ENCODE peak calls at places on chromosome 22, in four cellular contexts. One of them, this sample, is unnamed.

GRCh38 chr22:18954941-18955571 is 19.0 kb upstream of the PRODH start:
- DNase-seq in A549: no peak
- DNase-seq in HepG2: no peak
- DNase-seq in K562: no peak
- DNase-seq in this sample: no peak

GRCh38 chr22:19355413-19356157 is 64.1 kb upstream of the CLTCL1 start:
- DNase-seq in A549: no peak
- DNase-seq in HepG2: no peak
- DNase-seq in K562: no peak
- DNase-seq in this sample: no peak

GRCh38 chr22:42717197-42717967 is 3.3 kb downstream of the A4GALT start:
- DNase-seq in A549: no peak
- DNase-seq in HepG2: no peak
- DNase-seq in K562: peak
- DNase-seq in this sample: peak

GRCh38 chr22:20506543-20507252 is 712 bp upstream of the MED15 start:
- DNase-seq in A549: no peak
- DNase-seq in HepG2: no peak
- DNase-seq in K562: no peak
- DNase-seq in this sample: no peak

GRCh38 chr22:19680911-19681862 is 33.1 kb upstream of the SEPTIN5 start:
- DNase-seq in A549: no peak
- DNase-seq in HepG2: no peak
- DNase-seq in K562: no peak
- DNase-seq in this sample: no peak

GRCh38 chr22:38935023-38935422 is 22.4 kb upstream of the APOBEC3A start:
- DNase-seq in A549: no peak
- DNase-seq in HepG2: no peak
- DNase-seq in K562: no peak
- DNase-seq in this sample: no peak

GRCh38 chr22:34850010-34850409 is 215.9 kb upstream of the ISX start:
- DNase-seq in A549: no peak
- DNase-seq in HepG2: no peak
- DNase-seq in K562: no peak
- DNase-seq in this sample: no peak

GRCh38 chr22:30565341-30565740 is 9.1 kb downstream of the GAL3ST1 start:
- DNase-seq in A549: no peak
- DNase-seq in HepG2: no peak
- DNase-seq in K562: no peak
- DNase-seq in this sample: no peak

GRCh38 chr22:32327596-32328171 is 30.0 kb upstream of the RFPL3 start:
- DNase-seq in A549: no peak
- DNase-seq in HepG2: no peak
- DNase-seq in K562: no peak
- DNase-seq in this sample: no peak

GRCh38 chr22:41517172-41518047 is 26.9 kb downstream of the POLR3H start:
- DNase-seq in A549: peak
- DNase-seq in HepG2: peak
- DNase-seq in K562: peak
- DNase-seq in this sample: peak

DNA sequence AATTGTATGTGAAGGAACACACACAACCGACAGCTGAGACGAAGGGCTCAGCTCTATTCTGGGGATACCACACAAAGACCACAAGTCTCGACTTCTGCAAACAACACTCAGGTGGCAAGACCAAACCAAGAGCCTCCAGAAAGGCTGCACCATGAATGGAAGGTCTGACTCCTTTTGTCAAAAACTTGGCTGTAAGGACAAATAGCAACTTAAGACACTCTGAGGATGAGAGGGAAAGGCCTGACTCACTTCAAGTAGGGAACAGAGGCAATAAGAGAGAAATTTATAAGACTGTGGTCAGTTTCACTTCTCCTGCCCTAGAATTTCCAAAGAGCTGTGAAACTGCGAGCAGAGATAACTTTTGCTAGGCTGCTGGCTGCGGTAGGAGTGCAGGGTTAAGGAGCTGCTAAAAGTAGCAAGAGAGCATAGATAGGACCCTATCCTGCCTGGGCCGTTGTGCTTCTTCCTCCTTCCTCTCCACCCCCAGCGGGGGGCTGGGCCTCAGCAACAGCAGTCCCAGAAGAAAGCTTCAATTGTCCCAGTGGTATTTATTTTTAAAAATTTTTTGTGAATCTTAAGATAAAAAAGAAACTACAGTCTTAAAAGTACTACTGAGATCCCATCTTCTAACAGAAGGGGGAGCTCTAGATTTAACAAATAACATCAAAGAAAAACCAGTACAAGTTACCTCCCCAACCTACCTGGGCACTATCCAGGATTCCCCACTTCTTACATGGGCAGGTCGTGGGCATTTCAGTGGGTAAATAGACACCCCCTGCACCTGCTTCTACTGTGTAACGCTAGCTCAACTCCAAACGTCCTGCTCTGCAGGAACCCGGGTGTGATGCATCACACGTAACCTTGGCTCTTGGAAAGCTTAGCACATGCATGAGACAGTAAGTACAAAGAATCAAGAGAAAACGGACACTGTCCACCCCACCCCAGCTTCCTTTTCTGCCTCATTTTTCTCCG is 66.4 kb downstream of the SGSM3 start:
- DNase-seq in A549: peak
- DNase-seq in HepG2: peak
- DNase-seq in K562: peak
- DNase-seq in this sample: no peak
- TF ChIP-seq NR3C1 in A549: no peak
- TF ChIP-seq NR3C1 in HepG2: no peak
- TF ChIP-seq NR3C1 in K562: no peak
- TF ChIP-seq NR3C1 in this sample: no peak

GRCh38 chr22:36027960-36028645 is 521 bp downstream of the RBFOX2 start:
- DNase-seq in A549: peak
- DNase-seq in HepG2: no peak
- DNase-seq in K562: no peak
- DNase-seq in this sample: peak
- TF ChIP-seq NR3C1 in A549: no peak
- TF ChIP-seq NR3C1 in HepG2: no peak
- TF ChIP-seq NR3C1 in K562: no peak
- TF ChIP-seq NR3C1 in this sample: no peak

DNA sequence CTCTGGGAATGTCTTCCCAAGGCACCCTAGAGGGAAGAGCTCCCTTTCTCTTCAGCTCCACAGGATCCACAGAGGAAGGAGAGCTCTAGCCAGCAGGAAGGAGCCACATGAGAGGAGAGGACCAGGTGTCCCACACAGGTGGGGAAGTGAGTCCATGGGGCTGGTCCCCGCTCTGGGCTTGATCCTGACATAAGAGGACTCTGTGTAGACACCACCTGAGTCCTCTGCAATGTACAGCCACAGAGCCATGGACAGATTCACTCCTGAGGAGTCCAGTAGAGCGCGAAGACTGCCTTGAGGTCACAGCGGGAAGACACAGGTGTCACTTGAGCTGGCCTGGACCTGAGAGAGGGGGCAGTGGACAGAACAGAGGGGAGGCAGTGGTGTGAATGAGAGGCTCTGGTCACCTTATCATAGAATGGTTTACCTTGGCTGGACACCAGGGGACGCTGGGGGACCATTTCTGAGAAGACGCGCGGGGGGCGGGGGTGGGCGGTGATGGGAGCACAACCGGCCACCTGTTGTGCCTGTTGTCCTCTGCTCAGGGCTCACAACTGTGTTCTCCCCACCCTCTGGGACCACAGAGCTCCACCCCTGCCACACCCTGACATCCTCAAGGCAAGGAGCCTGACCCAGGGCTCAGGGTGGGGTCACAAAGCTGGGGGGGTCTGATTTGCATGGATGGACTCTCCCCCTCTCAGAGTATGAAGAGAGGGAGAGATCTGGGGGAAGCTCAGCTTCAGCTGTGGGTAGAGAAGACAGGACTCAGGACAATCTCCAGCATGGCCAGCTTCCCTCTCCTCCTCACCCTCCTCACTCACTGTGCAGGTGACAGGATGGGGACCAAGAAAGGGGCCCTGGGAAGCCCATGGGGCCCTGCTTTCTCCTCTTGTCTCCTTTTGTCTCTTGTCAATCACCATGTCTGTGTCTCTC is 128.2 kb downstream of the ZNF280B start:
- DNase-seq in A549: no peak
- DNase-seq in HepG2: no peak
- DNase-seq in K562: peak
- DNase-seq in this sample: peak
- TF ChIP-seq NR3C1 in A549: no peak
- TF ChIP-seq NR3C1 in HepG2: no peak
- TF ChIP-seq NR3C1 in K562: no peak
- TF ChIP-seq NR3C1 in this sample: no peak

DNA sequence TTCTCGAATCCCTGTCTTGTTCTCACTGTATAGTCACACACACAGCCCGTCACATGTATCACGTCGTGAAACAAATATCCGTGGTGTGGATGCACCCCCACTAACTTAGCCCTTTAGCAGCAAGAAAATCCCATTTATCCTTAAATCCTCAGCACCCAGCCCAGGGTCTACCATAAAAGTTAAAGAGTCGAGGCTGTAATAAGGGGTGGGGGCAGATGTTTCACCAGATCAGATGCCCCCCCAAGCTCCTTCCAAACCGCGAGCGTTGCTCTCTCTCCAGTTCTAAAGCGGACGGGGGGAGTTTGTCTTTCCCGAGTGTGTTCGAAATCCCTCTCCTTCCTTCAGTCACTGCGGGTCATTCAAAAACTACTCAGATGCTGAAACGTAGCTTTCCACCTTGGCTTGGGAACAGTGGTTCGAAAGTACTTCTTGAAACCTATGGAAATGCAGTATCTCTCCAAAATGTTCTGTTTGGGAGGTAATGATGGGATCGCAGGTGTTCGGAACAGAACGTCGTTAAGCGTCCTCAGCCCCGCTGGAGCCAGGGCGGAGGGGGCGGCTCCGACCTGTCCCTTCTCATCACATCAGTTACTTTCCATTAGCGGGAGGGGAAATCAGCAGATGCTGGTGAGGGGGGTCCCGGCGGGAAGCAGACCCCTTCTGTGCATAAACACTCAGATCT is 156.2 kb downstream of the BRD1 start:
- DNase-seq in A549: no peak
- DNase-seq in HepG2: no peak
- DNase-seq in K562: no peak
- DNase-seq in this sample: no peak
- TF ChIP-seq NR3C1 in A549: no peak
- TF ChIP-seq NR3C1 in HepG2: no peak
- TF ChIP-seq NR3C1 in K562: no peak
- TF ChIP-seq NR3C1 in this sample: no peak